ENCODE peak calls at places on chromosomes 7 and 10, in ten cellular contexts. One of them, this sample, is unnamed.

GRCh38 chr10:132788180-132788830 is 2.4 kb upstream of the NKX6-2 start:
- DNase-seq in stimulated activated CD4-positive, alpha-beta T cell treated with anti-CD3 and anti-CD28 coated beads, Interleukin-2, amount 100 ng/mL, for 24 hours: peak; percentile 20
- DNase-seq in mucosa of descending colon: peak; percentile 62
- DNase-seq in NCI-H1092: no peak
- DNase-seq in HCT116: no peak
- DNase-seq in uterus: no peak
- DNase-seq in Calu3: no peak
- DNase-seq in memory B cell: no peak
- DNase-seq in iris pigment epithelial cell: peak; percentile 10
- DNase-seq in progenitor cell of endocrine pancreas: no peak
- DNase-seq in this sample: no peak

GRCh38 chr10:78963074-78964034 is 105.4 kb upstream of the ZMIZ1 start:
- DNase-seq in Calu3: no peak
- DNase-seq in uterus: no peak
- DNase-seq in iris pigment epithelial cell: no peak
- DNase-seq in progenitor cell of endocrine pancreas: no peak
- DNase-seq in NCI-H1092: no peak
- DNase-seq in HCT116: no peak
- DNase-seq in stimulated activated CD4-positive, alpha-beta T cell treated with anti-CD3 and anti-CD28 coated beads, Interleukin-2, amount 100 ng/mL, for 24 hours: no peak
- DNase-seq in mucosa of descending colon: no peak
- DNase-seq in memory B cell: no peak
- DNase-seq in this sample: no peak

GRCh38 chr10:125836746-125837145 is 13.4 kb downstream of the BCCIP start:
- DNase-seq in uterus: no peak
- DNase-seq in NCI-H1092: no peak
- DNase-seq in HCT116: no peak
- DNase-seq in iris pigment epithelial cell: no peak
- DNase-seq in Calu3: no peak
- DNase-seq in memory B cell: no peak
- DNase-seq in stimulated activated CD4-positive, alpha-beta T cell treated with anti-CD3 and anti-CD28 coated beads, Interleukin-2, amount 100 ng/mL, for 24 hours: no peak
- DNase-seq in progenitor cell of endocrine pancreas: no peak
- DNase-seq in mucosa of descending colon: no peak
- DNase-seq in this sample: no peak

GRCh38 chr7:56105508-56105907 is 768 bp downstream of the CHCHD2 start:
- DNase-seq in Calu3: peak; percentile 55
- DNase-seq in stimulated activated CD4-positive, alpha-beta T cell treated with anti-CD3 and anti-CD28 coated beads, Interleukin-2, amount 100 ng/mL, for 24 hours: peak; percentile 30
- DNase-seq in NCI-H1092: no peak
- DNase-seq in mucosa of descending colon: no peak
- DNase-seq in progenitor cell of endocrine pancreas: no peak
- DNase-seq in iris pigment epithelial cell: peak; percentile 89
- DNase-seq in uterus: no peak
- DNase-seq in HCT116: peak; percentile 39
- DNase-seq in memory B cell: no peak
- DNase-seq in this sample: peak; percentile 55

GRCh38 chr10:45580781-45581496 is 91.6 kb downstream of the ZFAND4 start:
- DNase-seq in memory B cell: peak; percentile 18
- DNase-seq in uterus: no peak
- DNase-seq in mucosa of descending colon: peak; percentile 51
- DNase-seq in iris pigment epithelial cell: no peak
- DNase-seq in NCI-H1092: no peak
- DNase-seq in stimulated activated CD4-positive, alpha-beta T cell treated with anti-CD3 and anti-CD28 coated beads, Interleukin-2, amount 100 ng/mL, for 24 hours: peak; percentile 12
- DNase-seq in progenitor cell of endocrine pancreas: no peak
- DNase-seq in HCT116: no peak
- DNase-seq in Calu3: peak; percentile 4
- DNase-seq in this sample: no peak

GRCh38 chr7:118080947-118081346 is 103.0 kb upstream of the LSM8 start:
- DNase-seq in memory B cell: no peak
- DNase-seq in HCT116: peak; percentile 69
- DNase-seq in progenitor cell of endocrine pancreas: no peak
- DNase-seq in Calu3: peak; percentile 66
- DNase-seq in NCI-H1092: no peak
- DNase-seq in iris pigment epithelial cell: peak; percentile 88
- DNase-seq in mucosa of descending colon: peak; percentile 40
- DNase-seq in stimulated activated CD4-positive, alpha-beta T cell treated with anti-CD3 and anti-CD28 coated beads, Interleukin-2, amount 100 ng/mL, for 24 hours: peak; percentile 51
- DNase-seq in uterus: peak; percentile 29
- DNase-seq in this sample: peak; percentile 90

GRCh38 chr7:37986780-37987380 is 66.4 kb downstream of the EPDR1 start:
- DNase-seq in memory B cell: no peak
- DNase-seq in NCI-H1092: no peak
- DNase-seq in uterus: no peak
- DNase-seq in stimulated activated CD4-positive, alpha-beta T cell treated with anti-CD3 and anti-CD28 coated beads, Interleukin-2, amount 100 ng/mL, for 24 hours: no peak
- DNase-seq in mucosa of descending colon: no peak
- DNase-seq in iris pigment epithelial cell: no peak
- DNase-seq in HCT116: no peak
- DNase-seq in Calu3: no peak
- DNase-seq in progenitor cell of endocrine pancreas: no peak
- DNase-seq in this sample: no peak

GRCh38 chr10:101301111-101301731 is 52.7 kb upstream of the BTRC start:
- DNase-seq in mucosa of descending colon: peak; percentile 40
- DNase-seq in uterus: no peak
- DNase-seq in HCT116: peak; percentile 63
- DNase-seq in iris pigment epithelial cell: peak; percentile 57
- DNase-seq in Calu3: peak; percentile 73
- DNase-seq in stimulated activated CD4-positive, alpha-beta T cell treated with anti-CD3 and anti-CD28 coated beads, Interleukin-2, amount 100 ng/mL, for 24 hours: peak; percentile 54
- DNase-seq in NCI-H1092: no peak
- DNase-seq in memory B cell: no peak
- DNase-seq in progenitor cell of endocrine pancreas: no peak
- DNase-seq in this sample: peak; percentile 80

GRCh38 chr7:92456241-92456640 is 9.0 kb downstream of the GATAD1 start:
- DNase-seq in mucosa of descending colon: no peak
- DNase-seq in uterus: no peak
- DNase-seq in NCI-H1092: no peak
- DNase-seq in memory B cell: no peak
- DNase-seq in HCT116: no peak
- DNase-seq in progenitor cell of endocrine pancreas: no peak
- DNase-seq in stimulated activated CD4-positive, alpha-beta T cell treated with anti-CD3 and anti-CD28 coated beads, Interleukin-2, amount 100 ng/mL, for 24 hours: no peak
- DNase-seq in iris pigment epithelial cell: peak; percentile 7
- DNase-seq in Calu3: no peak
- DNase-seq in this sample: no peak

GRCh38 chr7:75642810-75643486 is 95.8 kb downstream of the HIP1 start:
- DNase-seq in HCT116: peak; percentile 54
- DNase-seq in progenitor cell of endocrine pancreas: no peak
- DNase-seq in Calu3: peak; percentile 47
- DNase-seq in uterus: no peak
- DNase-seq in stimulated activated CD4-positive, alpha-beta T cell treated with anti-CD3 and anti-CD28 coated beads, Interleukin-2, amount 100 ng/mL, for 24 hours: peak; percentile 74
- DNase-seq in mucosa of descending colon: no peak
- DNase-seq in memory B cell: peak; percentile 74
- DNase-seq in iris pigment epithelial cell: peak; percentile 80
- DNase-seq in NCI-H1092: no peak
- DNase-seq in this sample: peak; percentile 69

GRCh38 chr10:103661198-103661950 is 167.9 kb downstream of the NEURL1 start:
- DNase-seq in Calu3: peak; percentile 43
- DNase-seq in HCT116: no peak
- DNase-seq in iris pigment epithelial cell: peak; percentile 96
- DNase-seq in memory B cell: no peak
- DNase-seq in uterus: peak; percentile 97
- DNase-seq in mucosa of descending colon: peak; percentile 66
- DNase-seq in stimulated activated CD4-positive, alpha-beta T cell treated with anti-CD3 and anti-CD28 coated beads, Interleukin-2, amount 100 ng/mL, for 24 hours: peak; percentile 39
- DNase-seq in progenitor cell of endocrine pancreas: no peak
- DNase-seq in NCI-H1092: no peak
- DNase-seq in this sample: peak; percentile 83

GRCh38 chr7:112120818-112121217 is 85.4 kb downstream of the DOCK4 start:
- DNase-seq in stimulated activated CD4-positive, alpha-beta T cell treated with anti-CD3 and anti-CD28 coated beads, Interleukin-2, amount 100 ng/mL, for 24 hours: no peak
- DNase-seq in Calu3: no peak
- DNase-seq in iris pigment epithelial cell: no peak
- DNase-seq in NCI-H1092: no peak
- DNase-seq in HCT116: no peak
- DNase-seq in memory B cell: no peak
- DNase-seq in progenitor cell of endocrine pancreas: no peak
- DNase-seq in mucosa of descending colon: no peak
- DNase-seq in uterus: no peak
- DNase-seq in this sample: no peak

GRCh38 chr10:13633689-13634088 is 46.9 kb downstream of the PRPF18 start:
- DNase-seq in Calu3: no peak
- DNase-seq in progenitor cell of endocrine pancreas: no peak
- DNase-seq in memory B cell: no peak
- DNase-seq in mucosa of descending colon: no peak
- DNase-seq in HCT116: no peak
- DNase-seq in stimulated activated CD4-positive, alpha-beta T cell treated with anti-CD3 and anti-CD28 coated beads, Interleukin-2, amount 100 ng/mL, for 24 hours: no peak
- DNase-seq in NCI-H1092: no peak
- DNase-seq in iris pigment epithelial cell: peak; percentile 88
- DNase-seq in uterus: peak; percentile 66
- DNase-seq in this sample: no peak